ENCODE peak calls at places on chromosomes 16 and 17, in five cellular contexts. S is OCI-LY7, Y is NB4, L is kidney epithelial cell, K is BJ. Z is an unnamed sample.

GRCh38 chr16:10172848-10173655 is 9.2 kb downstream of the GRIN2A start:
- DNase-seq in S (no peak), Y (no peak), L (no peak), K (peak; percentile 20), Z (peak; percentile 26)

GRCh38 chr17:17401271-17401781 is 75.5 kb upstream of the MED9 start:
- DNase-seq in S (peak; percentile 33), Y (peak; percentile 54), L (no peak), K (no peak), Z (peak; percentile 46)

GRCh38 chr16:3389663-3390338 is 11.0 kb downstream of the ZSCAN32 start:
- DNase-seq in S (peak; percentile 27), Y (no peak), L (no peak), K (no peak), Z (no peak)

GRCh38 chr17:27339836-27340550 is 46.1 kb downstream of the WSB1 start:
- DNase-seq in S (no peak), Y (peak; percentile 54), L (no peak), K (no peak), Z (peak; percentile 47)

GRCh38 chr17:27293898-27294688 is at the start of gene WSB1:
- DNase-seq in S (peak; percentile 95), Y (peak; percentile 94), L (peak; percentile 47), K (no peak), Z (peak; percentile 94)

GRCh38 chr16:51149251-51149661 is 1.8 kb downstream of the SALL1 start:
- DNase-seq in S (no peak), Y (no peak), L (no peak), K (no peak), Z (no peak)

GRCh38 chr17:67390006-67390645 is 13.0 kb downstream of the PITPNC1 start:
- DNase-seq in S (no peak), Y (no peak), L (no peak), K (no peak), Z (no peak)

GRCh38 chr17:18921912-18922451 is 30.0 kb upstream of the SLC5A10 start:
- DNase-seq in S (peak; percentile 45), Y (no peak), L (peak; percentile 31), K (no peak), Z (peak; percentile 88)

GRCh38 chr17:61251939-61252865 is 147.4 kb upstream of the TBX2 start:
- DNase-seq in S (no peak), Y (peak; percentile 95), L (no peak), K (peak; percentile 95), Z (peak; percentile 41)

GRCh38 chr16:3119701-3120408 is 7.5 kb downstream of the ZNF205 start:
- DNase-seq in S (no peak), Y (no peak), L (no peak), K (no peak), Z (no peak)

GRCh38 chr17:48148029-48148759 is 40.6 kb downstream of the SNX11 start:
- DNase-seq in S (no peak), Y (peak; percentile 51), L (no peak), K (no peak), Z (no peak)

GRCh38 chr17:80119839-80120238 is 18.5 kb downstream of the GAA start:
- DNase-seq in S (no peak), Y (no peak), L (no peak), K (no peak), Z (no peak)

GRCh38 chr16:57795431-57795878 is 6.8 kb downstream of the KIFC3 start:
- DNase-seq in S (peak; percentile 46), Y (peak; percentile 81), L (no peak), K (no peak), Z (peak; percentile 70)

GRCh38 chr16:49276646-49277385 is 4.8 kb downstream of the CBLN1 start:
- DNase-seq in S (no peak), Y (no peak), L (no peak), K (no peak), Z (no peak)

GRCh38 chr16:56742030-56742984 is 12.4 kb downstream of the NUP93 start:
- DNase-seq in S (no peak), Y (no peak), L (peak; percentile 70), K (no peak), Z (no peak)

DNA sequence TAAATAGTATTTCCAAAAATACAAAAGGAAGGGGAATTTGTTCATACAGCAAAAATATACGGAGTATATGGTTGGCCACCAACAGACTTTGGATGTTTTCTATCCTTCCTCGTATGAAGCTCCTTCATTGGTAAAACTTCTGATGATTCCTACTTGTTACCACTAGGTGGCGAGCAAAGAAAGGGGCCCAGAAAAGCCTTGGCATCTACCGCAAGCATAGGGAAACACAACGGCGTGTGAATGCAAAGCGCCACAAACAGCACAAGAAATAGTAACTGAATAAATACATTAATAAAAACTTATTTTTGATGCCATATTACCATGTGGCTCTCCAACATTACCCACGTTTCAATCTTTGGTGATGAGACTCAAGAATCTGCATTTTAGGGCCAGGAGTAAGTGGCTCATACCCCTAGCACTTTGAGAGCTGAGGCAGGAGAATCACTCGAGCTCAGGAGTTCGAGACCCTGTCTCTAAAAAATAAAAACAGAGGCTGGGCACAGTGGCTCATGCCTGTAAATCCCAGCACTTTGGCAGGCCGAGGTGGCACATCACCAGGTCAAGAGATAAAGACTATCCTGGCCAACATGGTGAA is 34.5 kb downstream of the YWHAE start:
- DNase-seq in S (peak; percentile 81), Y (peak; percentile 75), L (peak; percentile 35), K (peak; percentile 20), Z (peak; percentile 85)
- H3K4me3 ChIP-seq in S (no peak overlapping the region), Y (no peak overlapping the region), L (no peak overlapping the region), K (no peak overlapping the region), Z (no peak overlapping the region)

GRCh38 chr17:28523186-28523585 is 17.0 kb downstream of the FOXN1 start:
- DNase-seq in S (no peak), Y (no peak), L (no peak), K (no peak), Z (no peak)
- TF ChIP-seq CTCF in S (no peak), Y (no peak), L (no peak), K (no peak), Z (no peak)

DNA sequence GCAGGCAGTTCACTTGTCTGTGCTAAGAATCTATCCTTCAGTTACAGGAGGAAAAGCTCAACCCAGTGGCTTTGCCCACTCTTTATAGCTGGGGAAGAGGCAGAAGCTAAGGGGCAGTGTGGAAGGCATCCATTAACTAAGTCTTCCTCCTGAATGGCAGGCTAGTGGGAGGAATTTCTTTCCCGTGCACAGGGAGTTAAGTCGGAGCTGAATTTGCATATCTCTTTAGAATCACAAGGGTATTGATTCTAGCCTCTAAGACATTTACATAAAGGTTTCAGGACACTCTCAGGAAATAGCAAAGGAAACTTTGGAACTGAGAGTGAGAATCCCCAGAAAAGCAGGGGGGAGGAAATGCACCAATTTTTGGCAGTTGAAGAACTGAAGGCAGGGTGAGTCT is 245.6 kb downstream of the CA10 start:
- DNase-seq in S (no peak), Y (no peak), L (no peak), K (no peak), Z (no peak)
- H3K4me3 ChIP-seq in S (no peak overlapping the region), Y (no peak overlapping the region), L (no peak overlapping the region), K (no peak overlapping the region), Z (no peak overlapping the region)

GRCh38 chr17:40806131-40806530 is 6.4 kb upstream of the KRT28 start:
- DNase-seq in S (no peak), Y (no peak), L (no peak), K (no peak), Z (no peak)

GRCh38 chr17:40812639-40813038 is 9.8 kb downstream of the KRT10 start:
- DNase-seq in S (no peak), Y (no peak), L (no peak), K (no peak), Z (no peak)

GRCh38 chr17:40810505-40810904 is 10.7 kb upstream of the KRT28 start:
- DNase-seq in S (no peak), Y (no peak), L (peak; percentile 70), K (no peak), Z (no peak)

GRCh38 chr17:40813804-40814203 is 8.6 kb downstream of the KRT10 start:
- DNase-seq in S (no peak), Y (no peak), L (peak; percentile 10), K (no peak), Z (no peak)

GRCh38 chr17:40809721-40810421 is 10.1 kb upstream of the KRT28 start:
- DNase-seq in S (no peak), Y (no peak), L (no peak), K (no peak), Z (no peak)
- TF ChIP-seq CTCF in S (no peak), Y (no peak), L (no peak), K (no peak), Z (no peak)

GRCh38 chr17:78912082-78912481 is 9.1 kb upstream of the CEP295NL start:
- DNase-seq in S (no peak), Y (no peak), L (no peak), K (no peak), Z (no peak)

GRCh38 chr17:78918979-78919378 is 6.2 kb downstream of the TIMP2 start:
- DNase-seq in S (no peak), Y (no peak), L (no peak), K (no peak), Z (no peak)

GRCh38 chr17:78919816-78920516 is 5.2 kb downstream of the TIMP2 start:
- DNase-seq in S (no peak), Y (no peak), L (no peak), K (no peak), Z (no peak)

GRCh38 chr17:78917451-78918307 is 7.5 kb downstream of the TIMP2 start:
- DNase-seq in S (no peak), Y (no peak), L (no peak), K (no peak), Z (no peak)

GRCh38 chr17:78915872-78916632 is 9.1 kb downstream of the TIMP2 start:
- DNase-seq in S (no peak), Y (peak; percentile 89), L (no peak), K (no peak), Z (no peak)
- H3K4me3 ChIP-seq in S (no peak overlapping the region), Y (peak overlapping the region; percentile 55), L (no peak overlapping the region), K (no peak overlapping the region), Z (no peak overlapping the region)

DNA sequence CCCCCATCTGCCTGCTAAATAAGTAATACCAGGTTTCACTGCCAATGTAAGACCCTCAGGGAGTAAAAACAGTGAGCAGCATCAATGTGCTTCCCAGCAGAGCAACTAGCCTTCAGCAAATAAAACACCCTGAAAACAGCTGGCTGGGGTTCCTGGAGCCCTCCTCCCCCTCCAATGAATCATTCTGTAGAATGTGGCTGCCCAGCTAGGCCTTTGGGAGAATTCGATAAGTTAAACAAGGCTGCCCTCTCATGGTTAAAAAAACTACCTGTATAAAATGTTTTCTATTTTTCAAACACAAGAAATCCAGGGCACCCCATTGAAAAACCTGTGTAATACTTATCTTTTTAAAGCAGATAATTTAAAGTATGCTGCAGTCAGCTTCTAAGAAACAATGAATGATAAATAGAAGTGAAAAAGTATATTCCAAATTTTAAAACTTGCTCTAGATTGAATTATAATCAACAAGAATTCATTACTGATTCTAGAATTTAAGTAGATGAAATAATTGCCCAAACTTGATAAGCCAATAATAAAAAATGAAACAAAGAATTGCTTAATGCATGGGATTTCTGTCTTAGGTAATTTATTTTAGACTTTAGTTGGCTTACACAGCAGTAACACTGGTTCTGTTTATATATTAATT is 9.4 kb upstream of the TOM1L1 start:
- DNase-seq in S (peak; percentile 32), Y (peak; percentile 51), L (no peak), K (peak; percentile 12), Z (peak; percentile 11)
- TF ChIP-seq CTCF in S (peak; percentile 75), Y (no peak), L (peak; percentile 36), K (peak; percentile 47), Z (no peak)